ENCODE peak calls at places on chromosome 5, in six cellular contexts. One of them, this sample, is unnamed.

GRCh38 chr5:21649969-21650368 is 1203.2 kb downstream of the CDH12 start:
- DNase-seq in NCI-H1105 treated with DMSO at 0.1 percent for 48 hours: peak
- DNase-seq in CMK: no peak
- DNase-seq in AG08396: no peak
- DNase-seq in activated CD4-positive, alpha-beta T cell treated with anti-CD3 and anti-CD28 coated beads, Interleukin-2, amount 50 U/mL, for 1 hour: no peak
- DNase-seq in stimulated activated CD4-positive, alpha-beta T cell treated with anti-CD3 and anti-CD28 coated beads, Interleukin-2, amount 100 ng/mL, for 24 hours: no peak
- DNase-seq in this sample: no peak

GRCh38 chr5:11467588-11467987 is 436.7 kb downstream of the CTNND2 start:
- DNase-seq in activated CD4-positive, alpha-beta T cell treated with anti-CD3 and anti-CD28 coated beads, Interleukin-2, amount 50 U/mL, for 1 hour: no peak
- DNase-seq in CMK: no peak
- DNase-seq in NCI-H1105 treated with DMSO at 0.1 percent for 48 hours: no peak
- DNase-seq in AG08396: no peak
- DNase-seq in stimulated activated CD4-positive, alpha-beta T cell treated with anti-CD3 and anti-CD28 coated beads, Interleukin-2, amount 100 ng/mL, for 24 hours: no peak
- DNase-seq in this sample: no peak

GRCh38 chr5:57600321-57600720 is 117.7 kb upstream of the ACTBL2 start:
- DNase-seq in CMK: no peak
- DNase-seq in AG08396: no peak
- DNase-seq in activated CD4-positive, alpha-beta T cell treated with anti-CD3 and anti-CD28 coated beads, Interleukin-2, amount 50 U/mL, for 1 hour: no peak
- DNase-seq in NCI-H1105 treated with DMSO at 0.1 percent for 48 hours: no peak
- DNase-seq in stimulated activated CD4-positive, alpha-beta T cell treated with anti-CD3 and anti-CD28 coated beads, Interleukin-2, amount 100 ng/mL, for 24 hours: no peak
- DNase-seq in this sample: no peak

GRCh38 chr5:168227973-168228615 is 63.4 kb upstream of the WWC1 start:
- DNase-seq in CMK: no peak
- DNase-seq in stimulated activated CD4-positive, alpha-beta T cell treated with anti-CD3 and anti-CD28 coated beads, Interleukin-2, amount 100 ng/mL, for 24 hours: no peak
- DNase-seq in AG08396: no peak
- DNase-seq in NCI-H1105 treated with DMSO at 0.1 percent for 48 hours: no peak
- DNase-seq in activated CD4-positive, alpha-beta T cell treated with anti-CD3 and anti-CD28 coated beads, Interleukin-2, amount 50 U/mL, for 1 hour: no peak
- DNase-seq in this sample: no peak

GRCh38 chr5:54249210-54250028 is 61.0 kb downstream of the ARL15 start:
- DNase-seq in activated CD4-positive, alpha-beta T cell treated with anti-CD3 and anti-CD28 coated beads, Interleukin-2, amount 50 U/mL, for 1 hour: peak
- DNase-seq in CMK: no peak
- DNase-seq in stimulated activated CD4-positive, alpha-beta T cell treated with anti-CD3 and anti-CD28 coated beads, Interleukin-2, amount 100 ng/mL, for 24 hours: peak
- DNase-seq in NCI-H1105 treated with DMSO at 0.1 percent for 48 hours: no peak
- DNase-seq in AG08396: no peak
- DNase-seq in this sample: no peak

GRCh38 chr5:43616535-43616934 is 13.6 kb downstream of the NNT start:
- DNase-seq in stimulated activated CD4-positive, alpha-beta T cell treated with anti-CD3 and anti-CD28 coated beads, Interleukin-2, amount 100 ng/mL, for 24 hours: no peak
- DNase-seq in AG08396: peak
- DNase-seq in CMK: no peak
- DNase-seq in activated CD4-positive, alpha-beta T cell treated with anti-CD3 and anti-CD28 coated beads, Interleukin-2, amount 50 U/mL, for 1 hour: no peak
- DNase-seq in NCI-H1105 treated with DMSO at 0.1 percent for 48 hours: no peak
- DNase-seq in this sample: no peak

GRCh38 chr5:143063175-143063970 is 293.2 kb downstream of the ARHGAP26 start:
- DNase-seq in CMK: no peak
- DNase-seq in stimulated activated CD4-positive, alpha-beta T cell treated with anti-CD3 and anti-CD28 coated beads, Interleukin-2, amount 100 ng/mL, for 24 hours: no peak
- DNase-seq in NCI-H1105 treated with DMSO at 0.1 percent for 48 hours: no peak
- DNase-seq in AG08396: no peak
- DNase-seq in activated CD4-positive, alpha-beta T cell treated with anti-CD3 and anti-CD28 coated beads, Interleukin-2, amount 50 U/mL, for 1 hour: no peak
- DNase-seq in this sample: no peak

GRCh38 chr5:144004146-144004545 is 166.3 kb downstream of the YIPF5 start:
- DNase-seq in AG08396: no peak
- DNase-seq in NCI-H1105 treated with DMSO at 0.1 percent for 48 hours: no peak
- DNase-seq in stimulated activated CD4-positive, alpha-beta T cell treated with anti-CD3 and anti-CD28 coated beads, Interleukin-2, amount 100 ng/mL, for 24 hours: no peak
- DNase-seq in CMK: no peak
- DNase-seq in activated CD4-positive, alpha-beta T cell treated with anti-CD3 and anti-CD28 coated beads, Interleukin-2, amount 50 U/mL, for 1 hour: no peak
- DNase-seq in this sample: no peak

GRCh38 chr5:78696637-78697036 is 48.1 kb upstream of the LHFPL2 start:
- DNase-seq in NCI-H1105 treated with DMSO at 0.1 percent for 48 hours: no peak
- DNase-seq in stimulated activated CD4-positive, alpha-beta T cell treated with anti-CD3 and anti-CD28 coated beads, Interleukin-2, amount 100 ng/mL, for 24 hours: no peak
- DNase-seq in CMK: no peak
- DNase-seq in AG08396: no peak
- DNase-seq in activated CD4-positive, alpha-beta T cell treated with anti-CD3 and anti-CD28 coated beads, Interleukin-2, amount 50 U/mL, for 1 hour: no peak
- DNase-seq in this sample: no peak

GRCh38 chr5:158819840-158820620 is 279.7 kb downstream of the EBF1 start:
- DNase-seq in activated CD4-positive, alpha-beta T cell treated with anti-CD3 and anti-CD28 coated beads, Interleukin-2, amount 50 U/mL, for 1 hour: no peak
- DNase-seq in NCI-H1105 treated with DMSO at 0.1 percent for 48 hours: no peak
- DNase-seq in CMK: no peak
- DNase-seq in stimulated activated CD4-positive, alpha-beta T cell treated with anti-CD3 and anti-CD28 coated beads, Interleukin-2, amount 100 ng/mL, for 24 hours: no peak
- DNase-seq in AG08396: no peak
- DNase-seq in this sample: peak

GRCh38 chr5:107127906-107128305 is 542.8 kb downstream of the EFNA5 start:
- DNase-seq in AG08396: no peak
- DNase-seq in stimulated activated CD4-positive, alpha-beta T cell treated with anti-CD3 and anti-CD28 coated beads, Interleukin-2, amount 100 ng/mL, for 24 hours: no peak
- DNase-seq in CMK: no peak
- DNase-seq in activated CD4-positive, alpha-beta T cell treated with anti-CD3 and anti-CD28 coated beads, Interleukin-2, amount 50 U/mL, for 1 hour: no peak
- DNase-seq in NCI-H1105 treated with DMSO at 0.1 percent for 48 hours: no peak
- DNase-seq in this sample: no peak

GRCh38 chr5:150656191-150657132 is 4.6 kb upstream of the MYOZ3 start:
- DNase-seq in NCI-H1105 treated with DMSO at 0.1 percent for 48 hours: peak
- DNase-seq in CMK: peak
- DNase-seq in stimulated activated CD4-positive, alpha-beta T cell treated with anti-CD3 and anti-CD28 coated beads, Interleukin-2, amount 100 ng/mL, for 24 hours: peak
- DNase-seq in AG08396: peak
- DNase-seq in activated CD4-positive, alpha-beta T cell treated with anti-CD3 and anti-CD28 coated beads, Interleukin-2, amount 50 U/mL, for 1 hour: peak
- DNase-seq in this sample: peak

GRCh38 chr5:138942861-138943260 is 67.7 kb upstream of the LRRTM2 start:
- DNase-seq in NCI-H1105 treated with DMSO at 0.1 percent for 48 hours: no peak
- DNase-seq in AG08396: no peak
- DNase-seq in stimulated activated CD4-positive, alpha-beta T cell treated with anti-CD3 and anti-CD28 coated beads, Interleukin-2, amount 100 ng/mL, for 24 hours: no peak
- DNase-seq in CMK: no peak
- DNase-seq in activated CD4-positive, alpha-beta T cell treated with anti-CD3 and anti-CD28 coated beads, Interleukin-2, amount 50 U/mL, for 1 hour: no peak
- DNase-seq in this sample: no peak

GRCh38 chr5:54360089-54360488 is 49.7 kb upstream of the ARL15 start:
- DNase-seq in activated CD4-positive, alpha-beta T cell treated with anti-CD3 and anti-CD28 coated beads, Interleukin-2, amount 50 U/mL, for 1 hour: no peak
- DNase-seq in NCI-H1105 treated with DMSO at 0.1 percent for 48 hours: no peak
- DNase-seq in stimulated activated CD4-positive, alpha-beta T cell treated with anti-CD3 and anti-CD28 coated beads, Interleukin-2, amount 100 ng/mL, for 24 hours: no peak
- DNase-seq in AG08396: peak
- DNase-seq in CMK: no peak
- DNase-seq in this sample: no peak

GRCh38 chr5:43024217-43024616 is 15.9 kb downstream of the ANXA2R start:
- DNase-seq in activated CD4-positive, alpha-beta T cell treated with anti-CD3 and anti-CD28 coated beads, Interleukin-2, amount 50 U/mL, for 1 hour: no peak
- DNase-seq in stimulated activated CD4-positive, alpha-beta T cell treated with anti-CD3 and anti-CD28 coated beads, Interleukin-2, amount 100 ng/mL, for 24 hours: no peak
- DNase-seq in CMK: no peak
- DNase-seq in AG08396: no peak
- DNase-seq in NCI-H1105 treated with DMSO at 0.1 percent for 48 hours: no peak
- DNase-seq in this sample: no peak

GRCh38 chr5:73232266-73233041 is 59.5 kb downstream of the TMEM174 start:
- DNase-seq in activated CD4-positive, alpha-beta T cell treated with anti-CD3 and anti-CD28 coated beads, Interleukin-2, amount 50 U/mL, for 1 hour: no peak
- DNase-seq in stimulated activated CD4-positive, alpha-beta T cell treated with anti-CD3 and anti-CD28 coated beads, Interleukin-2, amount 100 ng/mL, for 24 hours: no peak
- DNase-seq in CMK: no peak
- DNase-seq in NCI-H1105 treated with DMSO at 0.1 percent for 48 hours: no peak
- DNase-seq in AG08396: no peak
- DNase-seq in this sample: no peak

GRCh38 chr5:14574891-14575496 is 6.6 kb upstream of the OTULINL start:
- DNase-seq in NCI-H1105 treated with DMSO at 0.1 percent for 48 hours: peak
- DNase-seq in CMK: no peak
- DNase-seq in AG08396: no peak
- DNase-seq in activated CD4-positive, alpha-beta T cell treated with anti-CD3 and anti-CD28 coated beads, Interleukin-2, amount 50 U/mL, for 1 hour: no peak
- DNase-seq in stimulated activated CD4-positive, alpha-beta T cell treated with anti-CD3 and anti-CD28 coated beads, Interleukin-2, amount 100 ng/mL, for 24 hours: no peak
- DNase-seq in this sample: no peak

GRCh38 chr5:59758566-59758965 is 135.0 kb downstream of the PDE4D start:
- DNase-seq in activated CD4-positive, alpha-beta T cell treated with anti-CD3 and anti-CD28 coated beads, Interleukin-2, amount 50 U/mL, for 1 hour: no peak
- DNase-seq in stimulated activated CD4-positive, alpha-beta T cell treated with anti-CD3 and anti-CD28 coated beads, Interleukin-2, amount 100 ng/mL, for 24 hours: no peak
- DNase-seq in AG08396: no peak
- DNase-seq in NCI-H1105 treated with DMSO at 0.1 percent for 48 hours: no peak
- DNase-seq in CMK: no peak
- DNase-seq in this sample: no peak

GRCh38 chr5:157361865-157362465 is 96.0 kb downstream of the CYFIP2 start:
- DNase-seq in activated CD4-positive, alpha-beta T cell treated with anti-CD3 and anti-CD28 coated beads, Interleukin-2, amount 50 U/mL, for 1 hour: no peak
- DNase-seq in CMK: peak
- DNase-seq in stimulated activated CD4-positive, alpha-beta T cell treated with anti-CD3 and anti-CD28 coated beads, Interleukin-2, amount 100 ng/mL, for 24 hours: no peak
- DNase-seq in AG08396: no peak
- DNase-seq in NCI-H1105 treated with DMSO at 0.1 percent for 48 hours: no peak
- DNase-seq in this sample: no peak

GRCh38 chr5:142994242-142994641 is 224.1 kb downstream of the ARHGAP26 start:
- DNase-seq in stimulated activated CD4-positive, alpha-beta T cell treated with anti-CD3 and anti-CD28 coated beads, Interleukin-2, amount 100 ng/mL, for 24 hours: no peak
- DNase-seq in CMK: no peak
- DNase-seq in NCI-H1105 treated with DMSO at 0.1 percent for 48 hours: no peak
- DNase-seq in AG08396: no peak
- DNase-seq in activated CD4-positive, alpha-beta T cell treated with anti-CD3 and anti-CD28 coated beads, Interleukin-2, amount 50 U/mL, for 1 hour: no peak
- DNase-seq in this sample: no peak

GRCh38 chr5:109452661-109453060 is 42.9 kb upstream of the PJA2 start:
- DNase-seq in activated CD4-positive, alpha-beta T cell treated with anti-CD3 and anti-CD28 coated beads, Interleukin-2, amount 50 U/mL, for 1 hour: no peak
- DNase-seq in stimulated activated CD4-positive, alpha-beta T cell treated with anti-CD3 and anti-CD28 coated beads, Interleukin-2, amount 100 ng/mL, for 24 hours: no peak
- DNase-seq in AG08396: no peak
- DNase-seq in CMK: no peak
- DNase-seq in NCI-H1105 treated with DMSO at 0.1 percent for 48 hours: no peak
- DNase-seq in this sample: no peak

GRCh38 chr5:143148461-143149170 is 254.9 kb downstream of the NR3C1 start:
- DNase-seq in CMK: no peak
- DNase-seq in activated CD4-positive, alpha-beta T cell treated with anti-CD3 and anti-CD28 coated beads, Interleukin-2, amount 50 U/mL, for 1 hour: no peak
- DNase-seq in NCI-H1105 treated with DMSO at 0.1 percent for 48 hours: no peak
- DNase-seq in AG08396: peak
- DNase-seq in stimulated activated CD4-positive, alpha-beta T cell treated with anti-CD3 and anti-CD28 coated beads, Interleukin-2, amount 100 ng/mL, for 24 hours: no peak
- DNase-seq in this sample: no peak

GRCh38 chr5:4862500-4862899 is 277.6 kb upstream of the ADAMTS16 start:
- DNase-seq in CMK: peak
- DNase-seq in activated CD4-positive, alpha-beta T cell treated with anti-CD3 and anti-CD28 coated beads, Interleukin-2, amount 50 U/mL, for 1 hour: no peak
- DNase-seq in NCI-H1105 treated with DMSO at 0.1 percent for 48 hours: peak
- DNase-seq in AG08396: peak
- DNase-seq in stimulated activated CD4-positive, alpha-beta T cell treated with anti-CD3 and anti-CD28 coated beads, Interleukin-2, amount 100 ng/mL, for 24 hours: no peak
- DNase-seq in this sample: no peak

GRCh38 chr5:51389582-51390463 is 6.6 kb downstream of the ISL1 start:
- DNase-seq in NCI-H1105 treated with DMSO at 0.1 percent for 48 hours: no peak
- DNase-seq in stimulated activated CD4-positive, alpha-beta T cell treated with anti-CD3 and anti-CD28 coated beads, Interleukin-2, amount 100 ng/mL, for 24 hours: no peak
- DNase-seq in activated CD4-positive, alpha-beta T cell treated with anti-CD3 and anti-CD28 coated beads, Interleukin-2, amount 50 U/mL, for 1 hour: no peak
- DNase-seq in CMK: no peak
- DNase-seq in AG08396: no peak
- DNase-seq in this sample: no peak

GRCh38 chr5:90047113-90047512 is 362.4 kb downstream of the CETN3 start:
- DNase-seq in NCI-H1105 treated with DMSO at 0.1 percent for 48 hours: no peak
- DNase-seq in stimulated activated CD4-positive, alpha-beta T cell treated with anti-CD3 and anti-CD28 coated beads, Interleukin-2, amount 100 ng/mL, for 24 hours: no peak
- DNase-seq in AG08396: no peak
- DNase-seq in CMK: no peak
- DNase-seq in activated CD4-positive, alpha-beta T cell treated with anti-CD3 and anti-CD28 coated beads, Interleukin-2, amount 50 U/mL, for 1 hour: no peak
- DNase-seq in this sample: no peak

GRCh38 chr5:108303611-108304010 is 78.3 kb downstream of the FBXL17 start:
- DNase-seq in CMK: no peak
- DNase-seq in AG08396: no peak
- DNase-seq in stimulated activated CD4-positive, alpha-beta T cell treated with anti-CD3 and anti-CD28 coated beads, Interleukin-2, amount 100 ng/mL, for 24 hours: no peak
- DNase-seq in NCI-H1105 treated with DMSO at 0.1 percent for 48 hours: no peak
- DNase-seq in activated CD4-positive, alpha-beta T cell treated with anti-CD3 and anti-CD28 coated beads, Interleukin-2, amount 50 U/mL, for 1 hour: no peak
- DNase-seq in this sample: no peak

GRCh38 chr5:139014726-139015125 is 139.6 kb upstream of the LRRTM2 start:
- DNase-seq in stimulated activated CD4-positive, alpha-beta T cell treated with anti-CD3 and anti-CD28 coated beads, Interleukin-2, amount 100 ng/mL, for 24 hours: no peak
- DNase-seq in CMK: no peak
- DNase-seq in activated CD4-positive, alpha-beta T cell treated with anti-CD3 and anti-CD28 coated beads, Interleukin-2, amount 50 U/mL, for 1 hour: no peak
- DNase-seq in NCI-H1105 treated with DMSO at 0.1 percent for 48 hours: no peak
- DNase-seq in AG08396: peak
- DNase-seq in this sample: no peak

GRCh38 chr5:178106556-178107239 is 6.6 kb upstream of the N4BP3 start:
- DNase-seq in CMK: no peak
- DNase-seq in AG08396: peak
- DNase-seq in NCI-H1105 treated with DMSO at 0.1 percent for 48 hours: no peak
- DNase-seq in activated CD4-positive, alpha-beta T cell treated with anti-CD3 and anti-CD28 coated beads, Interleukin-2, amount 50 U/mL, for 1 hour: no peak
- DNase-seq in stimulated activated CD4-positive, alpha-beta T cell treated with anti-CD3 and anti-CD28 coated beads, Interleukin-2, amount 100 ng/mL, for 24 hours: no peak
- DNase-seq in this sample: no peak

This sample was measured in stimulated activated naive B cell treated with anti-CD40 and anti-IgM and Interleukin-4, amounts not matched to agents 10 μg/mL and 1 μg/mL and 100 μg/mL, for 72 hours.